ENCODE peak calls at places on chromosome 4, in nine cellular contexts. S is AG04449, O is endodermal cell, T is cardiac fibroblast, D is SK-N-MC, A is heart right ventricle, Z is heart left ventricle, H is upper lobe of right lung, I is dorsolateral prefrontal cortex. C is an unnamed sample.

GRCh38 chr4:127936974-127937373 is 28.0 kb downstream of the MFSD8 start:
- DNase-seq in T (peak), Z (no peak), H (no peak), S (no peak), I (no peak), D (no peak), O (no peak), A (no peak), C (no peak)

GRCh38 chr4:157808796-157809408 is 363.9 kb downstream of the GASK1B start:
- DNase-seq in H (no peak), Z (no peak), D (no peak), I (no peak), T (no peak), S (no peak), O (no peak), A (no peak), C (no peak)

GRCh38 chr4:100019821-100020220 is 69.7 kb upstream of the H2AZ1 start:
- DNase-seq in A (no peak), O (no peak), Z (no peak), D (no peak), H (no peak), T (no peak), I (no peak), S (no peak), C (no peak)

GRCh38 chr4:4714330-4714729 is 145.1 kb upstream of the MSX1 start:
- DNase-seq in A (no peak), Z (no peak), S (no peak), H (no peak), T (no peak), D (no peak), I (no peak), O (no peak), C (no peak)

GRCh38 chr4:137156054-137156453 is 376.2 kb downstream of the PCDH18 start:
- DNase-seq in T (peak), I (no peak), S (peak), O (no peak), Z (no peak), H (no peak), D (peak), A (no peak), C (peak)

GRCh38 chr4:167428172-167428571 is 193.9 kb upstream of the SPOCK3 start:
- DNase-seq in O (no peak), H (no peak), T (peak), Z (no peak), D (no peak), S (no peak), A (no peak), I (no peak), C (no peak)

GRCh38 chr4:170723171-170723570 is 633.4 kb upstream of the AADAT start:
- DNase-seq in A (no peak), D (no peak), S (no peak), T (no peak), I (no peak), O (no peak), H (no peak), Z (no peak), C (no peak)

GRCh38 chr4:174394915-174395314 is 111.2 kb downstream of the CEP44 start:
- DNase-seq in T (no peak), I (no peak), Z (no peak), O (no peak), H (no peak), S (no peak), A (no peak), D (no peak), C (peak)

GRCh38 chr4:54001558-54002365 is 62.6 kb downstream of the CHIC2 start:
- DNase-seq in D (no peak), T (no peak), O (peak), H (no peak), Z (no peak), A (no peak), S (no peak), I (no peak), C (no peak)

GRCh38 chr4:90419124-90419711 is 292.0 kb downstream of the CCSER1 start:
- DNase-seq in I (no peak), A (no peak), Z (no peak), O (no peak), S (no peak), T (peak), H (no peak), D (peak), C (peak)

GRCh38 chr4:85707591-85707990 is 232.6 kb downstream of the ARHGAP24 start:
- DNase-seq in D (no peak), O (no peak), I (no peak), H (no peak), A (no peak), Z (no peak), S (no peak), T (no peak), C (no peak)

GRCh38 chr4:151530230-151530629 is 121.3 kb downstream of the FHIP1A start:
- DNase-seq in Z (no peak), A (no peak), O (no peak), S (no peak), D (no peak), I (no peak), T (no peak), H (no peak), C (no peak)

GRCh38 chr4:165965503-165965902 is 92.5 kb downstream of the TLL1 start:
- DNase-seq in A (no peak), Z (no peak), T (no peak), S (no peak), O (no peak), I (no peak), H (no peak), D (no peak), C (no peak)

GRCh38 chr4:68404153-68404552 is 43.1 kb upstream of the TMPRSS11E start:
- DNase-seq in S (no peak), Z (no peak), H (no peak), I (no peak), O (peak), D (no peak), A (no peak), T (no peak), C (no peak)

GRCh38 chr4:87251104-87251503 is 30.7 kb upstream of the KLHL8 start:
- DNase-seq in D (no peak), I (peak), Z (no peak), A (peak), S (no peak), H (no peak), O (no peak), T (peak), C (no peak)

GRCh38 chr4:102734591-102735385 is 26.0 kb downstream of the MANBA start:
- DNase-seq in T (no peak), S (no peak), I (no peak), A (no peak), Z (no peak), H (no peak), D (no peak), O (no peak), C (no peak)

GRCh38 chr4:19756661-19757060 is 495.0 kb upstream of the SLIT2 start:
- DNase-seq in T (peak), S (no peak), H (no peak), A (no peak), D (no peak), O (no peak), Z (no peak), I (no peak), C (no peak)

GRCh38 chr4:98586634-98587354 is 71.6 kb downstream of the TSPAN5 start:
- DNase-seq in S (no peak), A (no peak), Z (no peak), D (no peak), H (no peak), I (no peak), O (no peak), T (no peak), C (no peak)

DNA sequence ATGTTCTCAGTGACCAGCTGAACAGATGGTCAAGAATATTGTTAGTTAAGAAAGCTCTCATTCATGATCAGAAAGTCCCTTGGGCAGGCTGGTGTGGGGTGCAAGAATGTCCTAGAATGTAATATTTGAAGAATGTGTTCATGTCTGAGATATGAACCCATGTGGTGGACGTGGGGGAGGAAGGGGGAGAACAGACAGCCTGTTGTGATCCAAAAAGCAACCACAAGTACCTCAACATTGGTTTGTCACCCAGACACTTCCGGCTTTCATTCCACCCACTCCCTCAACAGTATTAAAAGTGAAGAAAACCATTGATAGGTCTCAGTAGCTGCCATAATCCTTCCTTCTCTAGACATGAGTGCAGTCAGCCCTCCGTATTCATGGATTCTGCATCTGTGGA is 82.2 kb downstream of the MAML3 start:
- DNase-seq in A (peak), H (no peak), Z (no peak), S (peak), I (no peak), T (peak), O (no peak), D (no peak), C (peak)
- H3K4me3 ChIP-seq in A (no peak), H (no peak), Z (no peak), S (no peak), I (no peak), T (no peak), O (no peak), D (no peak), C (no peak)

DNA sequence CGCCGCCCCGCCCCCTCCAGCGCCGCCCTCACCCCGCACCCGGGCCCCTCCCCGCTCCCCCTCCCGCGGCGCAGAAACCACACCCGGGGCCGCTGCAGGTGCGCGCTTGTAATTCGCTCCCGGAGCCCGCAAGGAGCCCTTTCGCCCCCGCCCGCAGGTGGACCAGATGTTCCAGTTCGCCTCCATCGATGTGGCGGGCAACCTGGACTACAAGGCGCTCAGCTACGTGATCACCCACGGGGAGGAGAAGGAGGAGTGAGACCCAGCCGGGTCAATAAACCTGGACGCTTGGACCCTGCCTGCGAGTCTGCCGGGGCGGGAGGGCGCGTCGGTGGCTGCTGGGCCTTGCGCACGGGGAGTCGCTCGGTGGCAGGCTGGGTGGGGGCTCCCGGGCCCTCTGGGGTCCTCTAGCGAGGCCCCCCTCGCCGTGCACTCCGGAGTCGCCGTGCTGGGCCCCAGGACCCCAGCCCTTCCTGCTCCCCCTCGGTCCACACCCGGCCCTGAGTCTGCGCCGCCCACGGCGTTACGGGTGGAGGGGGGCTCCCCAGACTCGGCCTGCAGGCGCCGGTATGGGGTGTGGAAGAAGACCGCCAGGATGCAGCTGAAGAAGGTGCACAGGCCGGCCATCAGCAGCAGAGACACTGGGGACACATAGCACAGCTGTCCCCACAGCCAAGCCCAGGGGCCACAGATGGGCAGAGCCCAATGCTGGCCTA is 7.1 kb downstream of the SLC49A3 start:
- DNase-seq in D (no peak), T (no peak), S (no peak), I (no peak), O (peak), H (peak), Z (peak), A (no peak), C (no peak)
- H3K4me3 ChIP-seq in D (no peak), T (no peak), S (peak), I (no peak), O (no peak), H (no peak), Z (no peak), A (no peak), C (no peak)

DNA sequence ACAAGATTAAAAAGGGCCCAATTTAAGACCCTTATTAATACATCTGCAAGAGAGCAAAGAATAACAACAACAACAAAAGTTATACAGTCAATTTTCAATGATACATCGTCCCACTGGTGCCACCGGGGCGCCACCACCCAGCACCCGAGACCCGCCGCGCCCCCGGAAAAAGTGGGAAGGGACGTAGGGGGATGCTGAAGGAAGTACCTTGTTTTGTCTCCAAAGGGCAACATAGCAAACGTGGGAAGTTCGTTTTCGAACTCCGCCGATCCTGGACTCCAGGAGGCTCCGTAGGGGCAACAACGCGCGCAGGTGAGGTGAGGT is 1.7 kb downstream of the PDE5A start:
- DNase-seq in O (no peak), I (no peak), Z (no peak), A (no peak), H (no peak), D (no peak), T (no peak), S (no peak), C (no peak)
- H3K4me3 ChIP-seq in O (peak), I (peak), Z (peak), A (peak), H (peak), D (peak), T (peak), S (peak), C (peak)

GRCh38 chr4:84496356-84497219 is 2.5 kb downstream of the NKX6-1 start:
- DNase-seq in T (peak), D (no peak), H (no peak), Z (no peak), S (no peak), A (no peak), O (peak), I (no peak), C (no peak)

GRCh38 chr4:84497835-84498202 is 1.3 kb downstream of the NKX6-1 start:
- DNase-seq in A (no peak), O (peak), Z (no peak), S (no peak), T (no peak), H (no peak), D (no peak), I (no peak), C (no peak)

GRCh38 chr4:84495448-84496221 is 3.5 kb downstream of the NKX6-1 start:
- DNase-seq in Z (no peak), O (peak), S (no peak), H (no peak), D (no peak), I (no peak), T (no peak), A (no peak), C (no peak)

GRCh38 chr4:84498203-84499026 is 677 bp downstream of the NKX6-1 start:
- DNase-seq in A (no peak), T (peak), Z (no peak), H (peak), D (no peak), O (peak), I (no peak), S (no peak), C (no peak)

DNA sequence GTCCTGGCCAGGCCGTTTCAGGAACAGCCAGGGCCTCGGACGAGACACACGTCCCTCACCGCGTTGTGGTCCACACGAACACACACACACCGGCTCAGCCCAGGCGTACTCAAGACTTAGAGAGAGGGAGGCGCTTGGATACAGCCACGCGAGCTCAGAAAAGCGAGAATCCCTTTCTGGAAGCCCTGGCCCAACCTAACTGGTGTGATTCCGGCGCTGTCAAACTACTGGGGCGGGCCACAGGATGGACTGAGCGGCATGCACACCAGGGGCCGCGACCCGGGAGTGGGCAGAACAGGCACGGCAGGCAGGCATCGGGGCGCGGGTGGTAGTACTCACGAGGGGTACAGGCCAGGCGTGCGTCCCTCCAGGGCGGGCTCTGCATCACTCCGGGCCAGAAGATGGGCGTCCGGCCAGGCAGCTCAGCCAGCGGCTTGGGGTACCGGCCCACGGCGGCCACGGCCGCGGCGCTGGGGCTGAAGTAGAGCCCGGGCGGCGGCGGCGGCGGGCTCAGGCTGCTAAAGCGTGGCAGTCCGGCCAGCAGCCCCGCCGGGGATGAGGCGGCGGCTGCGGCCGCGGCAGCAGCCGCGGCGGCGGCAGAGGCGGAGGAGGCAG is 1.8 kb downstream of the NKX6-1 start:
- DNase-seq in H (no peak), I (no peak), T (no peak), Z (no peak), D (no peak), O (no peak), S (no peak), A (no peak), C (no peak)
- H3K4me3 ChIP-seq in H (peak), I (peak), T (no peak), Z (peak), D (peak), O (peak), S (peak), A (peak), C (peak)

GRCh38 chr4:70713453-70714026 is 8.2 kb upstream of the RUFY3 start:
- DNase-seq in T (no peak), Z (no peak), S (no peak), H (no peak), O (peak), A (no peak), D (no peak), I (no peak), C (no peak)

GRCh38 chr4:70711599-70711998 is 10.2 kb upstream of the RUFY3 start:
- DNase-seq in T (no peak), A (no peak), Z (no peak), O (no peak), D (no peak), H (no peak), S (no peak), I (no peak), C (no peak)

GRCh38 chr4:70712604-70713452 is 8.9 kb upstream of the RUFY3 start:
- DNase-seq in A (no peak), Z (no peak), O (no peak), T (no peak), H (no peak), S (no peak), D (no peak), I (no peak), C (no peak)

GRCh38 chr4:70714061-70714468 is 7.7 kb upstream of the RUFY3 start:
- DNase-seq in D (no peak), I (no peak), A (no peak), S (no peak), H (no peak), T (peak), Z (no peak), O (no peak), C (no peak)

DNA sequence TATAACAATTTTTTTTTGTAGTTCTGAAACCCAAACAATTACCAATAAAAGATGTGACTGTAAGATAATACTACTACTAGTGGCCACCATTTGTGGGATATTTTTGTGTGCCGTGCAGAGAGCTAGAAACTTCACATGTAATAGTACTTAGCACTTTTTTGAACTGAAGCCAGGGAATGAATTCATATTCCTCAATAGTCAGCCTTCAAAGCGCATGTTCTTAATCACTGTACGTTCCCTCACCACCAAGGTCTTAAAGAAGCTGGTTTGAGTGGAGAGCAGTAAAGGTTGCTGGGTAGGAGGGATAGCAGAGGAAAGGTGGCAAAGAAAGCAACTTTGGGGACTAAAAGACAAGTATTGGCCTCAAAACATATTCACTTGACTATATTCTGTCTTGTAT is 9.6 kb upstream of the RUFY3 start:
- DNase-seq in I (no peak), S (no peak), T (peak), Z (no peak), O (no peak), D (no peak), A (no peak), H (no peak), C (no peak)
- H3K4me3 ChIP-seq in I (no peak), S (no peak), T (no peak), Z (no peak), O (no peak), D (peak), A (no peak), H (no peak), C (no peak)

GRCh38 chr4:122884504-122884903 is 37.9 kb downstream of the NUDT6 start:
- DNase-seq in H (no peak), A (no peak), D (no peak), S (no peak), Z (no peak), I (no peak), T (no peak), O (no peak), C (no peak)
- H3K4me3 ChIP-seq in H (no peak), A (no peak), D (no peak), S (no peak), Z (no peak), I (no peak), T (no peak), O (no peak), C (no peak)

GRCh38 chr4:15341022-15341732 is 86.7 kb upstream of the C1QTNF7 start:
- DNase-seq in S (no peak), A (no peak), H (no peak), I (no peak), T (no peak), O (no peak), Z (no peak), D (no peak), C (no peak)

GRCh38 chr4:15341733-15342300 is 86.0 kb upstream of the C1QTNF7 start:
- DNase-seq in T (no peak), O (no peak), H (no peak), D (no peak), S (no peak), A (no peak), Z (no peak), I (no peak), C (no peak)

GRCh38 chr4:15336410-15337184 is 91.2 kb upstream of the C1QTNF7 start:
- DNase-seq in Z (no peak), I (no peak), T (peak), S (peak), D (no peak), A (no peak), O (peak), H (no peak), C (peak)

GRCh38 chr4:15337258-15337657 is 90.6 kb upstream of the C1QTNF7 start:
- DNase-seq in Z (no peak), O (no peak), H (no peak), A (no peak), D (no peak), I (no peak), S (no peak), T (no peak), C (no peak)

DNA sequence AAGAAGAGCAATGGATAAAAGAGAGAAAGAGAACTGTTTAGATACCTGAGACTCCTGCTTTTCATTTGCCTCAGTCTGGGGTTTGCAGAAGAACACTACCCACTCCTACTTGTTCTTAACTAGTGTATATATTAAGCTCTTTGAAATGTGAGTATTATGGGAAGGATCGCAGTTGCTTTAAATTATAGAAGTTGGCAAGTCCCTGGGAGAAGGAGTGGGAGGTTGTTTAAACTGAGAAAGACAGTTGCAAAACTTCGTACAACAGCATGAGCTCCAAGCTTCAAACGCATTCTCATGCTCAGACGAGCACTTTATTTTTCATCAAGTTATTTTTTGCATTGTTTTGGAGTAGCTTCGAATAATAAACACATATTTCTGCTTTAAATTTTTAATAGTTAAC is 88.1 kb upstream of the C1QTNF7 start:
- DNase-seq in T (peak), H (no peak), Z (no peak), D (no peak), S (no peak), I (no peak), O (no peak), A (no peak), C (no peak)
- H3K4me3 ChIP-seq in T (no peak), H (peak), Z (peak), D (no peak), S (no peak), I (no peak), O (no peak), A (peak), C (no peak)